ENCODE peak calls at places on chromosomes 11 and 22, in four cellular contexts. U, E, Y and N are unnamed samples.

GRCh38 chr11:80846979-80847378 is 1406.1 kb upstream of the TENM4 start:
- DNase-seq in U (no peak), E (no peak), Y (no peak), N (no peak)

GRCh38 chr11:122137081-122137793 is 21.2 kb upstream of the BLID start:
- DNase-seq in U (peak; percentile 96), E (no peak), Y (peak; percentile 93), N (no peak)

GRCh38 chr11:130421199-130421585 is 7.2 kb downstream of the ADAMTS8 start:
- DNase-seq in U (no peak), E (no peak), Y (no peak), N (no peak)

GRCh38 chr22:42317691-42318547 is 47.5 kb upstream of the TCF20 start:
- DNase-seq in U (no peak), E (no peak), Y (no peak), N (no peak)

GRCh38 chr11:107740256-107740655 is 28.4 kb upstream of the SLN start:
- DNase-seq in U (no peak), E (no peak), Y (no peak), N (no peak)

GRCh38 chr11:16924826-16925494 is 89.3 kb downstream of the PLEKHA7 start:
- DNase-seq in U (no peak), E (peak; percentile 48), Y (no peak), N (peak; percentile 77)

GRCh38 chr22:21447694-21448402 is 19.3 kb upstream of the TMEM191C start:
- DNase-seq in U (no peak), E (no peak), Y (no peak), N (peak; percentile 63)

GRCh38 chr11:11569936-11570491 is 51.8 kb downstream of the GALNT18 start:
- DNase-seq in U (no peak), E (no peak), Y (no peak), N (no peak)

GRCh38 chr22:19448076-19448607 is 631 bp upstream of the C22orf39 start:
- DNase-seq in U (peak; percentile 43), E (no peak), Y (peak; percentile 76), N (peak; percentile 47)

GRCh38 chr11:87917111-87917510 is 258.1 kb downstream of the RAB38 start:
- DNase-seq in U (no peak), E (no peak), Y (no peak), N (no peak)

GRCh38 chr11:468493-468892 is 18.4 kb downstream of the PTDSS2 start:
- DNase-seq in U (no peak), E (no peak), Y (no peak), N (no peak)

GRCh38 chr22:22753526-22754267 is 109.3 kb downstream of the GGTLC2 start:
- DNase-seq in U (peak; percentile 21), E (peak; percentile 31), Y (peak; percentile 2), N (peak; percentile 86)

GRCh38 chr22:22691055-22691454 is 46.6 kb downstream of the GGTLC2 start:
- DNase-seq in U (no peak), E (no peak), Y (no peak), N (no peak)

GRCh38 chr11:7596975-7597391 is 76.3 kb downstream of the CYB5R2 start:
- DNase-seq in U (no peak), E (no peak), Y (no peak), N (no peak)

GRCh38 chr11:104765401-104765800 is 132.9 kb downstream of the CASP12 start:
- DNase-seq in U (peak; percentile 22), E (no peak), Y (no peak), N (no peak)

GRCh38 chr22:49972163-49973017 is 11.8 kb downstream of the PIM3 start:
- DNase-seq in U (no peak), E (no peak), Y (no peak), N (peak; percentile 38)

GRCh38 chr22:43515902-43516301 is 104.1 kb downstream of the MPPED1 start:
- DNase-seq in U (no peak), E (no peak), Y (no peak), N (peak; percentile 74)

DNA sequence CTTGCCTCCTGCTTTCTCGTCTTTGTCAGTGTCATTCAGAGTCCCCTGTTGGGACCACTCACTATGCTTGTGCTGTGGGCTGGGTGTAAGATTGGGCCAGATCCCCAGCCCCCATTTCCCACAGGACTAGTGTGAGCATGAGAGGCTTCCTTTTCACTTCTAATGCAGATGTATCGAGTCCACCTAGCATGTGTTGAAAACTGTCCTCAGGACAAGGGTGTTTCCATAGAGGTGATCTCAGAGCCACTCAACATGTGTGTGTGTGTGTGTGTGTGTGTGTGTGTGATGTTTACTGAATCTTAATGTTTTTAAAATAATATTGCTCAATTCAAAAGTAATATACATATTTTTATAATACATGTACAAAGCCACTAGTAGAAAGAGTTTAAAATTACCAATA is 11.4 kb upstream of the CD44 start:
- DNase-seq in U (no peak), E (no peak), Y (no peak), N (no peak)
- H4K91ac ChIP-seq in U (no peak overlapping the region), E (no peak overlapping the region), Y (no peak overlapping the region), N (no peak overlapping the region)

GRCh38 chr22:30205281-30206115 is 41.1 kb downstream of the LIF start:
- DNase-seq in U (peak; percentile 100), E (no peak), Y (peak; percentile 99), N (no peak)
- H2BK5ac ChIP-seq in U (peak overlapping the region; percentile 99), E (peak overlapping the region; percentile 35), Y (peak overlapping the region; percentile 95), N (no peak overlapping the region)

DNA sequence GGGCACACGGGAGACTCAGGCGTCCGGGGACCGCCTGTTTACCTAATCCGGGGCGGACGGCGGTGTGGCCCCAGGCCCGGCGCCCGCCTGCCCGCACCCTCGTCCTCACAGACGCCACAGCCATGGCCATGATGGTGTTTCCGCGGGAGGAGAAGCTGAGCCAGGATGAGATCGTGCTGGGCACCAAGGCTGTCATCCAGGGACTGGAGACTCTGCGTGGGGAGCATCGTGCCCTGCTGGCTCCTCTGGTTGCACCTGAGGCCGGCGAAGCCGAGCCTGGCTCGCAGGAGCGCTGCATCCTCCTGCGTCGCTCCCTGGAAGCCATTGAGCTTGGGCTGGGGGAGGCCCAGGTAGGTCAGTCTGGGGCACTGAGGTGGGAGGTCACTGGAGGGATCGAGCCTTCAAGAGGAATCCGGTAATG is 10.0 kb upstream of the RAB1B start:
- DNase-seq in U (no peak), E (no peak), Y (no peak), N (no peak)
- H4K91ac ChIP-seq in U (no peak overlapping the region), E (no peak overlapping the region), Y (peak overlapping the region; percentile 76), N (no peak overlapping the region)

DNA sequence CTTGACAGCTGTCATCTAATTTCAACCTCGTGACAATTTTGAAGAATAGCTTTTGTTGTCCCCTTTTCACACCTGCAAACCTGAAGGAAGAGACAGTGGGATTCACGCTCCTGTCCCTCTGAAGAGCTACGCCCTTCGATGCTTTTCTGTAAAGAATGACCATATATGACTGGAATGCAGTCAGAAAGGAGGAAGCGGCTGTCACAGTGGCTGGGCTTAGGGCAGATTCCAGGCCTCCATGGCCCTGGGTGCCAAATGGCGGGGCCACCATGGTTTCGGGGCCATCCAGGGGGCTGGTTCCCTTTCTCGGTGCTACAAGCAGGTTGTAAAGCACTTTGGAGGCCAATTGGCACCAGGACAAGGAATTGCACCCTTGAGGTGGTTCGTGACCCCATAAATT is 22.2 kb upstream of the FGF19 start:
- DNase-seq in U (no peak), E (no peak), Y (no peak), N (no peak)
- H2BK5ac ChIP-seq in U (no peak overlapping the region), E (no peak overlapping the region), Y (no peak overlapping the region), N (no peak overlapping the region)

DNA sequence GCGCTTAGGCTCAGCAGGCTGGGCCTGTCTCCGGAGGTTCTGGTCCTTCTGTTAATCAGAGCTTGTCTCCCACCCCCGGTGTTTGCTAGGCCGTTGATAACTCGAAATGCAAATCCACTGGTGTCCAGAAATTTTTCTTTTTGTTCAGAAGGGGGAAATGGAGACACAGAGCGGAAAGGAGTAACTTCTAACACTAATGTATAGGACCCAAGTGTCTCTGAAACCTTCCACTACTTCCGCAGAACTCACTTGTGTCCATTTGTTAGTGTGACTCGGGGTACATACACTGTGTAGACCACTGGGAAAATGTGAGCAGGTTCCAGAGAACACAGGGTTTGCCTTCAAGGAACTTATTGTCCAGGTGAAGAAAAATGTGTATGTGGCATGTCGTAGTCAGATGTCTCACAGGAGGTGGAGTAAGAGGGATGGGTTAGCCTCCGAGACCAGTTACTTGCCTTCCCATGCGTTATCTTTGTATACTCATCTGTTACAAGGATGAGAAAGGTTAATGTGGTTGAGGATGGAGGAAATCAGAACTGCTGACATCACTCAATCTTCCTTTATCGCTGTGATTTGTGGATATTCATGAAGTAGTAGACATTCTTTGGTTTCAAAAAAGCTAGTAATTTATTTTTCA is 823 bp downstream of the ARCN1 start:
- DNase-seq in U (peak; percentile 75), E (peak; percentile 11), Y (peak; percentile 69), N (no peak)
- H4K91ac ChIP-seq in U (peak overlapping the region; percentile 99), E (no peak overlapping the region), Y (peak overlapping the region; percentile 100), N (no peak overlapping the region)

GRCh38 chr11:118148240-118148639 is 4.4 kb downstream of the SCN4B start:
- DNase-seq in U (no peak), E (no peak), Y (no peak), N (no peak)
- H2BK5ac ChIP-seq in U (no peak overlapping the region), E (no peak overlapping the region), Y (no peak overlapping the region), N (no peak overlapping the region)

GRCh38 chr22:44617828-44618227 is 84.2 kb upstream of the PRR5 start:
- DNase-seq in U (no peak), E (no peak), Y (no peak), N (no peak)
- H4K91ac ChIP-seq in U (no peak overlapping the region), E (peak overlapping the region; percentile 98), Y (peak overlapping the region; percentile 71), N (no peak overlapping the region)

GRCh38 chr11:133541331-133542095 is 9.2 kb upstream of the OPCML start:
- DNase-seq in U (no peak), E (peak; percentile 57), Y (no peak), N (peak; percentile 94)
- H2BK5ac ChIP-seq in U (no peak overlapping the region), E (no peak overlapping the region), Y (no peak overlapping the region), N (no peak overlapping the region)

GRCh38 chr11:47409440-47410403 is 1.3 kb downstream of the SLC39A13 start:
- DNase-seq in U (no peak), E (no peak), Y (peak; percentile 30), N (no peak)
- H4K91ac ChIP-seq in U (peak overlapping the region; percentile 98), E (no peak overlapping the region), Y (peak overlapping the region; percentile 81), N (no peak overlapping the region)